ENCODE peak calls at places on chromosomes 12 and 14, in ten cellular contexts. L, T, N, O, V, U, S, R, M and F are unnamed samples.
A peak's percentile ranks its signal among the peaks of the same experiment; 100 is the strongest.

GRCh38 chr14:50714452-50715073 is 46.5 kb upstream of the SAV1 start:
- DNase-seq in L (no peak), T (peak; percentile 36), N (no peak), O (no peak), V (peak; percentile 36), U (peak; percentile 68), S (no peak), R (peak; percentile 69), M (no peak), F (no peak)

GRCh38 chr14:92322516-92322915 is 449 bp upstream of the SLC24A4 start:
- DNase-seq in L (no peak), T (no peak), N (no peak), O (no peak), V (no peak), U (no peak), S (peak; percentile 44), R (no peak), M (no peak), F (no peak)

GRCh38 chr14:92154283-92154942 is 32.6 kb downstream of the CPSF2 start:
- DNase-seq in L (no peak), T (no peak), N (no peak), O (no peak), V (no peak), U (peak; percentile 15), S (no peak), R (no peak), M (no peak), F (no peak)

GRCh38 chr12:118189761-118190181 is 53.8 kb downstream of the PEBP1 start:
- DNase-seq in L (no peak), T (peak; percentile 29), N (no peak), O (peak; percentile 78), V (no peak), U (peak; percentile 36), S (peak; percentile 63), R (no peak), M (no peak), F (no peak)

GRCh38 chr12:104598342-104599271 is 141.9 kb downstream of the CHST11 start:
- DNase-seq in L (no peak), T (peak; percentile 69), N (no peak), O (no peak), V (no peak), U (no peak), S (no peak), R (no peak), M (no peak), F (no peak)

GRCh38 chr12:120649442-120650248 is 9.2 kb downstream of the CABP1 start:
- DNase-seq in L (peak; percentile 68), T (no peak), N (no peak), O (peak; percentile 60), V (no peak), U (no peak), S (peak; percentile 55), R (no peak), M (no peak), F (no peak)

GRCh38 chr12:110790301-110790700 is 47.6 kb upstream of the PPP1CC start:
- DNase-seq in L (no peak), T (no peak), N (no peak), O (no peak), V (no peak), U (peak; percentile 60), S (no peak), R (no peak), M (no peak), F (no peak)

GRCh38 chr14:22908601-22909000 is 10.3 kb downstream of the RBM23 start:
- DNase-seq in L (no peak), T (no peak), N (no peak), O (no peak), V (no peak), U (no peak), S (no peak), R (no peak), M (no peak), F (no peak)

GRCh38 chr12:120230974-120231315 is 30.0 kb upstream of the RPLP0 start:
- DNase-seq in L (no peak), T (no peak), N (no peak), O (peak; percentile 33), V (no peak), U (no peak), S (no peak), R (no peak), M (no peak), F (no peak)

GRCh38 chr12:42744539-42745156 is 155.1 kb upstream of the PRICKLE1 start:
- DNase-seq in L (no peak), T (no peak), N (no peak), O (no peak), V (no peak), U (peak; percentile 42), S (no peak), R (no peak), M (peak; percentile 2), F (no peak)

GRCh38 chr14:103508930-103509329 is 13.7 kb downstream of the CKB start:
- DNase-seq in L (no peak), T (no peak), N (no peak), O (no peak), V (peak; percentile 20), U (no peak), S (no peak), R (peak; percentile 6), M (no peak), F (no peak)

GRCh38 chr12:2329811-2330210 is 277.0 kb downstream of the CACNA1C start:
- DNase-seq in L (no peak), T (no peak), N (no peak), O (no peak), V (no peak), U (no peak), S (no peak), R (no peak), M (no peak), F (no peak)

GRCh38 chr12:116880817-116881324 is 370 bp downstream of the HRK start:
- DNase-seq in L (peak; percentile 81), T (peak; percentile 29), N (no peak), O (peak; percentile 52), V (peak; percentile 65), U (peak; percentile 39), S (peak; percentile 81), R (peak; percentile 86), M (no peak), F (no peak)

GRCh38 chr14:59265808-59266207 is 77.3 kb downstream of the DAAM1 start:
- DNase-seq in L (no peak), T (no peak), N (peak; percentile 3), O (no peak), V (no peak), U (no peak), S (no peak), R (no peak), M (no peak), F (no peak)

GRCh38 chr14:102554835-102555819 is 37.3 kb upstream of the RCOR1 start:
- DNase-seq in L (peak; percentile 91), T (peak; percentile 55), N (peak; percentile 43), O (no peak), V (peak; percentile 64), U (peak; percentile 35), S (peak; percentile 90), R (peak; percentile 84), M (no peak), F (no peak)